ENCODE peak calls at places on chromosomes 4 and X, in five cellular contexts. One of them, this sample, is unnamed.

GRCh38 chrX:129877401-129877800 is 28.6 kb upstream of the UTP14A start:
- DNase-seq in HFF-Myc: peak
- DNase-seq in activated naive CD8-positive, alpha-beta T cell treated with anti-CD3 and anti-CD28 coated beads, Interleukin-2, amount 50 U/mL, for 24 hours: no peak
- DNase-seq in AG10803: no peak
- DNase-seq in HS-27A: no peak
- DNase-seq in this sample: no peak

GRCh38 chrX:108122748-108123147 is 31.2 kb downstream of the ATG4A start:
- DNase-seq in AG10803: peak
- DNase-seq in activated naive CD8-positive, alpha-beta T cell treated with anti-CD3 and anti-CD28 coated beads, Interleukin-2, amount 50 U/mL, for 24 hours: no peak
- DNase-seq in HS-27A: no peak
- DNase-seq in HFF-Myc: peak
- DNase-seq in this sample: no peak

GRCh38 chr4:8081171-8081570 is 77.4 kb downstream of the ABLIM2 start:
- DNase-seq in HFF-Myc: no peak
- DNase-seq in AG10803: no peak
- DNase-seq in activated naive CD8-positive, alpha-beta T cell treated with anti-CD3 and anti-CD28 coated beads, Interleukin-2, amount 50 U/mL, for 24 hours: no peak
- DNase-seq in HS-27A: no peak
- DNase-seq in this sample: no peak

GRCh38 chrX:124086411-124086810 is 124.9 kb downstream of the STAG2 start:
- DNase-seq in HFF-Myc: no peak
- DNase-seq in AG10803: no peak
- DNase-seq in activated naive CD8-positive, alpha-beta T cell treated with anti-CD3 and anti-CD28 coated beads, Interleukin-2, amount 50 U/mL, for 24 hours: peak
- DNase-seq in HS-27A: no peak
- DNase-seq in this sample: no peak

GRCh38 chrX:85992811-85993229 is 54.5 kb downstream of the CHM start:
- DNase-seq in HS-27A: no peak
- DNase-seq in HFF-Myc: no peak
- DNase-seq in activated naive CD8-positive, alpha-beta T cell treated with anti-CD3 and anti-CD28 coated beads, Interleukin-2, amount 50 U/mL, for 24 hours: no peak
- DNase-seq in AG10803: peak
- DNase-seq in this sample: no peak

GRCh38 chr4:7352486-7352885 is 82.2 kb downstream of the PSAPL1 start:
- DNase-seq in HFF-Myc: no peak
- DNase-seq in HS-27A: no peak
- DNase-seq in AG10803: no peak
- DNase-seq in activated naive CD8-positive, alpha-beta T cell treated with anti-CD3 and anti-CD28 coated beads, Interleukin-2, amount 50 U/mL, for 24 hours: no peak
- DNase-seq in this sample: no peak

GRCh38 chr4:106864231-106864630 is 171.9 kb downstream of the DKK2 start:
- DNase-seq in HS-27A: peak
- DNase-seq in HFF-Myc: no peak
- DNase-seq in activated naive CD8-positive, alpha-beta T cell treated with anti-CD3 and anti-CD28 coated beads, Interleukin-2, amount 50 U/mL, for 24 hours: no peak
- DNase-seq in AG10803: peak
- DNase-seq in this sample: no peak

GRCh38 chr4:170047774-170048354 is 21.7 kb upstream of the MFAP3L start:
- DNase-seq in AG10803: peak
- DNase-seq in activated naive CD8-positive, alpha-beta T cell treated with anti-CD3 and anti-CD28 coated beads, Interleukin-2, amount 50 U/mL, for 24 hours: peak
- DNase-seq in HS-27A: peak
- DNase-seq in HFF-Myc: peak
- DNase-seq in this sample: peak

GRCh38 chrX:101550362-101550761 is at the start of gene ARMCX1:
- DNase-seq in activated naive CD8-positive, alpha-beta T cell treated with anti-CD3 and anti-CD28 coated beads, Interleukin-2, amount 50 U/mL, for 24 hours: peak
- DNase-seq in AG10803: peak
- DNase-seq in HFF-Myc: peak
- DNase-seq in HS-27A: peak
- DNase-seq in this sample: peak